ENCODE peak calls at places on chromosomes 13 and 19, in eight cellular contexts. One of them, this sample, is unnamed.

GRCh38 chr13:36275190-36276002 is 22.2 kb downstream of the CCDC169 start:
- DNase-seq in GM03348: peak; percentile 56
- DNase-seq in activated CD4-positive, alpha-beta T cell treated with anti-CD3 and anti-CD28 coated beads, Interleukin-2, amount 50 U/mL, for 24 hours: no peak
- DNase-seq in COR-L47: peak; percentile 82
- DNase-seq in stimulated activated naive CD8-positive, alpha-beta T cell treated with anti-CD3 and anti-CD28 coated beads, Interleukin-15, amount 100 ng/mL, for 72 hours: no peak
- DNase-seq in AG09309: peak; percentile 35
- DNase-seq in activated T-helper 1 cell treated with Interleukin-2 at 50 U/mL for 16 hours: no peak
- DNase-seq in NCI-H1436: peak; percentile 45
- DNase-seq in this sample: peak; percentile 69

GRCh38 chr19:4713384-4713951 is 10.2 kb downstream of the DPP9 start:
- DNase-seq in GM03348: peak; percentile 94
- DNase-seq in activated CD4-positive, alpha-beta T cell treated with anti-CD3 and anti-CD28 coated beads, Interleukin-2, amount 50 U/mL, for 24 hours: no peak
- DNase-seq in COR-L47: no peak
- DNase-seq in stimulated activated naive CD8-positive, alpha-beta T cell treated with anti-CD3 and anti-CD28 coated beads, Interleukin-15, amount 100 ng/mL, for 72 hours: no peak
- DNase-seq in AG09309: peak; percentile 94
- DNase-seq in activated T-helper 1 cell treated with Interleukin-2 at 50 U/mL for 16 hours: no peak
- DNase-seq in NCI-H1436: no peak
- DNase-seq in this sample: no peak

GRCh38 chr19:45153339-45154063 is 7.3 kb downstream of the NKPD1 start:
- DNase-seq in GM03348: peak; percentile 77
- DNase-seq in activated CD4-positive, alpha-beta T cell treated with anti-CD3 and anti-CD28 coated beads, Interleukin-2, amount 50 U/mL, for 24 hours: peak; percentile 24
- DNase-seq in COR-L47: peak; percentile 85
- DNase-seq in stimulated activated naive CD8-positive, alpha-beta T cell treated with anti-CD3 and anti-CD28 coated beads, Interleukin-15, amount 100 ng/mL, for 72 hours: no peak
- DNase-seq in AG09309: no peak
- DNase-seq in activated T-helper 1 cell treated with Interleukin-2 at 50 U/mL for 16 hours: peak; percentile 13
- DNase-seq in NCI-H1436: no peak
- DNase-seq in this sample: no peak

GRCh38 chr19:49677901-49678674 is 1.0 kb downstream of the PRMT1 start:
- DNase-seq in GM03348: peak; percentile 69
- DNase-seq in activated CD4-positive, alpha-beta T cell treated with anti-CD3 and anti-CD28 coated beads, Interleukin-2, amount 50 U/mL, for 24 hours: peak; percentile 64
- DNase-seq in COR-L47: peak; percentile 70
- DNase-seq in stimulated activated naive CD8-positive, alpha-beta T cell treated with anti-CD3 and anti-CD28 coated beads, Interleukin-15, amount 100 ng/mL, for 72 hours: peak; percentile 90
- DNase-seq in AG09309: no peak
- DNase-seq in activated T-helper 1 cell treated with Interleukin-2 at 50 U/mL for 16 hours: peak; percentile 66
- DNase-seq in NCI-H1436: peak; percentile 68
- DNase-seq in this sample: peak; percentile 47

GRCh38 chr13:62747629-62748028 is 1332.0 kb upstream of the PCDH20 start:
- DNase-seq in GM03348: no peak
- DNase-seq in activated CD4-positive, alpha-beta T cell treated with anti-CD3 and anti-CD28 coated beads, Interleukin-2, amount 50 U/mL, for 24 hours: no peak
- DNase-seq in COR-L47: no peak
- DNase-seq in stimulated activated naive CD8-positive, alpha-beta T cell treated with anti-CD3 and anti-CD28 coated beads, Interleukin-15, amount 100 ng/mL, for 72 hours: no peak
- DNase-seq in AG09309: no peak
- DNase-seq in activated T-helper 1 cell treated with Interleukin-2 at 50 U/mL for 16 hours: no peak
- DNase-seq in NCI-H1436: no peak
- DNase-seq in this sample: no peak

GRCh38 chr13:31174018-31174417 is 12.3 kb upstream of the HSPH1 start:
- DNase-seq in GM03348: peak; percentile 29
- DNase-seq in activated CD4-positive, alpha-beta T cell treated with anti-CD3 and anti-CD28 coated beads, Interleukin-2, amount 50 U/mL, for 24 hours: no peak
- DNase-seq in COR-L47: no peak
- DNase-seq in stimulated activated naive CD8-positive, alpha-beta T cell treated with anti-CD3 and anti-CD28 coated beads, Interleukin-15, amount 100 ng/mL, for 72 hours: no peak
- DNase-seq in AG09309: no peak
- DNase-seq in activated T-helper 1 cell treated with Interleukin-2 at 50 U/mL for 16 hours: no peak
- DNase-seq in NCI-H1436: no peak
- DNase-seq in this sample: no peak

GRCh38 chr13:75908137-75908536 is 272.0 kb downstream of the LMO7 start:
- DNase-seq in GM03348: peak; percentile 5
- DNase-seq in activated CD4-positive, alpha-beta T cell treated with anti-CD3 and anti-CD28 coated beads, Interleukin-2, amount 50 U/mL, for 24 hours: no peak
- DNase-seq in COR-L47: no peak
- DNase-seq in stimulated activated naive CD8-positive, alpha-beta T cell treated with anti-CD3 and anti-CD28 coated beads, Interleukin-15, amount 100 ng/mL, for 72 hours: no peak
- DNase-seq in AG09309: no peak
- DNase-seq in activated T-helper 1 cell treated with Interleukin-2 at 50 U/mL for 16 hours: no peak
- DNase-seq in NCI-H1436: no peak
- DNase-seq in this sample: no peak

GRCh38 chr13:26529441-26529840 is 28.0 kb upstream of the WASF3 start:
- DNase-seq in GM03348: peak; percentile 74
- DNase-seq in activated CD4-positive, alpha-beta T cell treated with anti-CD3 and anti-CD28 coated beads, Interleukin-2, amount 50 U/mL, for 24 hours: no peak
- DNase-seq in COR-L47: no peak
- DNase-seq in stimulated activated naive CD8-positive, alpha-beta T cell treated with anti-CD3 and anti-CD28 coated beads, Interleukin-15, amount 100 ng/mL, for 72 hours: no peak
- DNase-seq in AG09309: peak; percentile 5
- DNase-seq in activated T-helper 1 cell treated with Interleukin-2 at 50 U/mL for 16 hours: no peak
- DNase-seq in NCI-H1436: no peak
- DNase-seq in this sample: no peak

GRCh38 chr19:15829277-15829770 is 13.9 kb upstream of the OR10H1 start:
- DNase-seq in GM03348: no peak
- DNase-seq in activated CD4-positive, alpha-beta T cell treated with anti-CD3 and anti-CD28 coated beads, Interleukin-2, amount 50 U/mL, for 24 hours: no peak
- DNase-seq in COR-L47: no peak
- DNase-seq in stimulated activated naive CD8-positive, alpha-beta T cell treated with anti-CD3 and anti-CD28 coated beads, Interleukin-15, amount 100 ng/mL, for 72 hours: no peak
- DNase-seq in AG09309: no peak
- DNase-seq in activated T-helper 1 cell treated with Interleukin-2 at 50 U/mL for 16 hours: no peak
- DNase-seq in NCI-H1436: no peak
- DNase-seq in this sample: no peak

GRCh38 chr13:20525144-20525600 is 485 bp downstream of the CRYL1 start:
- DNase-seq in GM03348: peak; percentile 24
- DNase-seq in activated CD4-positive, alpha-beta T cell treated with anti-CD3 and anti-CD28 coated beads, Interleukin-2, amount 50 U/mL, for 24 hours: no peak
- DNase-seq in COR-L47: peak; percentile 48
- DNase-seq in stimulated activated naive CD8-positive, alpha-beta T cell treated with anti-CD3 and anti-CD28 coated beads, Interleukin-15, amount 100 ng/mL, for 72 hours: peak; percentile 37
- DNase-seq in AG09309: no peak
- DNase-seq in activated T-helper 1 cell treated with Interleukin-2 at 50 U/mL for 16 hours: no peak
- DNase-seq in NCI-H1436: no peak
- DNase-seq in this sample: no peak

This sample was measured in NCI-H510A treated with DMSO at 0.1 percent for 48 hours.